ENCODE peak calls at places on chromosomes 5 and 9, in ten cellular contexts. C is breast epithelium; F is CD8-positive, alpha-beta T cell; K is heart left ventricle; Y is GM23338; L is neural progenitor cell; J is kidney epithelial cell; M is fibroblast of lung; Q is ovary; D is Panc1. T is an unnamed sample. For H3K36me3, the result is how much of the 10 kb centered on the place peaks cover.

GRCh38 chr5:122151640-122152039 is 22.3 kb downstream of the ZNF474 start:
- DNase-seq in C (no peak), F (no peak), K (no peak), Y (no peak), L (no peak), J (no peak), M (peak), Q (no peak), D (no peak), T (no peak)

GRCh38 chr5:37208883-37209808 is 40.0 kb downstream of the CPLANE1 start:
- DNase-seq in C (no peak), F (peak), K (peak), Y (peak), L (no peak), J (no peak), M (peak), Q (no peak), D (no peak), T (no peak)

GRCh38 chr9:76680716-76681431 is 83.4 kb upstream of the PCA3 start:
- DNase-seq in C (no peak), F (no peak), K (no peak), Y (no peak), L (no peak), J (no peak), M (no peak), Q (no peak), D (no peak), T (no peak)

GRCh38 chr9:137276757-137277328 is 683 bp upstream of the TOR4A start:
- DNase-seq in C (no peak), F (no peak), K (peak), Y (peak), L (peak), J (no peak), M (peak), Q (peak), D (no peak), T (no peak)

GRCh38 chr9:100601216-100601615 is 23.3 kb downstream of the CAVIN4 start:
- DNase-seq in C (no peak), F (peak), K (no peak), Y (peak), L (peak), J (no peak), M (peak), Q (no peak), D (no peak), T (no peak)

GRCh38 chr5:133439859-133440258 is 172.5 kb downstream of the FSTL4 start:
- DNase-seq in C (no peak), F (no peak), K (no peak), Y (no peak), L (no peak), J (no peak), M (no peak), Q (no peak), D (no peak), T (no peak)

GRCh38 chr5:156918311-156918845 is 44.6 kb downstream of the TIMD4 start:
- DNase-seq in C (no peak), F (no peak), K (no peak), Y (no peak), L (no peak), J (peak), M (no peak), Q (no peak), D (no peak), T (no peak)

GRCh38 chr5:129135633-129136032 is 41.1 kb downstream of the ISOC1 start:
- DNase-seq in C (no peak), F (no peak), K (no peak), Y (peak), L (peak), J (no peak), M (no peak), Q (no peak), D (no peak), T (no peak)

GRCh38 chr5:89954901-89955300 is 454.7 kb downstream of the CETN3 start:
- DNase-seq in C (no peak), F (no peak), K (no peak), Y (no peak), L (peak), J (no peak), M (no peak), Q (no peak), D (no peak), T (no peak)

GRCh38 chr5:169637856-169638190 is 748 bp downstream of the DOCK2 start:
- DNase-seq in C (no peak), F (peak), K (no peak), Y (no peak), L (no peak), J (no peak), M (no peak), Q (no peak), D (no peak), T (no peak)

GRCh38 chr9:3367185-3367584 is 158.6 kb downstream of the RFX3 start:
- DNase-seq in C (no peak), F (no peak), K (no peak), Y (peak), L (peak), J (no peak), M (no peak), Q (no peak), D (no peak), T (no peak)

GRCh38 chr9:3371842-3372241 is 154.0 kb downstream of the RFX3 start:
- DNase-seq in C (no peak), F (no peak), K (no peak), Y (no peak), L (no peak), J (no peak), M (no peak), Q (no peak), D (no peak), T (no peak)

DNA sequence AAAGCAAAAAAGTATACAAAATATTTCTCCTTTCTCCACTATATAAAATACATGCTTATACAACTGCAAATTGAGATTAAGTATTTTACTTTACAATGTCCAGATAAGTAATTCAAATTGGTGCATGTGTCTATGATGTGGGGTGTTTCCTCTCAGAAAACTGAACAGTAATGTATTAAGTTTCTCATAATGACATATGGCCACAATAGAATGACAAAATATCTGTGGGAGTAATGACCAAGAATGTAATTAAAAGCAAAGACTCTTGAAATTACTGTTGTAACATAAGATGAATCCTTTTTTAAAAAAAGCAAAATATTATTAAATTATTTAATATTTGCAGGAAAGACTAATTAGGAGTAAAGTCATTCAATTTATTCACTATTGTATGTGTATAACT is 155.1 kb downstream of the RFX3 start:
- DNase-seq in C (no peak), F (no peak), K (no peak), Y (no peak), L (no peak), J (no peak), M (no peak), Q (no peak), D (no peak), T (no peak)
- TF ChIP-seq CTCF in C (no peak), F (no peak), K (no peak), Y (no peak), L (no peak), J (no peak), M (no peak), Q (no peak), D (no peak), T (no peak)

GRCh38 chr9:96137666-96138429 is 164.1 kb downstream of the HSD17B3 start:
- DNase-seq in C (no peak), F (no peak), K (no peak), Y (no peak), L (no peak), J (no peak), M (peak), Q (no peak), D (no peak), T (no peak)

GRCh38 chr9:96139592-96140251 is 162.3 kb downstream of the HSD17B3 start:
- DNase-seq in C (no peak), F (no peak), K (no peak), Y (no peak), L (no peak), J (no peak), M (peak), Q (peak), D (no peak), T (peak)

GRCh38 chr9:96141666-96142065 is 160.3 kb downstream of the HSD17B3 start:
- DNase-seq in C (no peak), F (no peak), K (no peak), Y (no peak), L (no peak), J (no peak), M (peak), Q (no peak), D (no peak), T (no peak)

GRCh38 chr9:96138616-96139015 is 163.4 kb downstream of the HSD17B3 start:
- DNase-seq in C (no peak), F (no peak), K (no peak), Y (no peak), L (no peak), J (no peak), M (no peak), Q (no peak), D (no peak), T (no peak)

DNA sequence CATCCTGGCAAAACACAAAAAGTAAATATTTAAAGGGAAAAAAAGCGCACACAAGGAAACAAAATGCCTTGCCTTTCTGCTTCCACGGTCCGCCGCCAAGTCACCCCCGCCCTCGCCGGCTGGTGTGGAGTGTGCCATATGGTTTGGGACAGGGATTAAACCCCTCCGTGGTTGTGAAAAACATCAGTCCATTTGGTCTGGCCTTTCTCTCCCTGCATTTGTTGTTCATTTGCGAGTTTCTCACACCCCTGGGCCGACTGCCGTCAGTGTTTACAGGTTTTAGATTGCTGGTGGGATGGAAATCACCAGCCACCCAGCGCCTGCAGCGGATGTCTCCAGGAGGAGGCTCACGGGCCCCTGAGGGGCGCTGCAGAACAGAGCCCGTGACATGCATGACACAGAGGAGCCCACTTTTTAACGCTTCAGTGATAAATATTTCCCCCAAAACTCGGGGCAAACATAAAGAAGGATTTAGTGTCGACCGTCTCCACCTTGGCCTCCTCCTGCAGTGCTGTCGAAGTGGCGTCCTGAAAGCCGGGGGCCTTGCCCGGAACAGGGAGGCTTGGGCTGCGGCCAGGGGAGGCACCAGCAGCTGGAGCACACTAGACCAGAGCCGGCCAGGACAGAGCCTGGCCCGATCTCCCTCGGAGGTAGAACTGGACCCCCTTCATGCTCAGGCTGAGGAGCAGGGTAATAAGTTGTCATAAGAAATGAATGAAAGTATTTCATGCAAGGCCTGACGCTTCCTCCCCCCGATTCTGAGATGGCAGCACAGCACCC is 161.4 kb downstream of the HSD17B3 start:
- DNase-seq in C (no peak), F (no peak), K (no peak), Y (peak), L (peak), J (no peak), M (peak), Q (peak), D (no peak), T (no peak)
- H3K4me3 ChIP-seq in C (no peak), F (no peak), K (no peak), Y (peak), L (no peak), J (no peak), M (no peak), Q (no peak), D (no peak), T (no peak)

GRCh38 chr9:36637491-36638270 is 65.0 kb downstream of the MELK start:
- DNase-seq in C (no peak), F (no peak), K (no peak), Y (no peak), L (peak), J (no peak), M (no peak), Q (no peak), D (no peak), T (no peak)

GRCh38 chr9:36632892-36633291 is 60.2 kb downstream of the MELK start:
- DNase-seq in C (no peak), F (no peak), K (no peak), Y (peak), L (peak), J (peak), M (peak), Q (no peak), D (no peak), T (no peak)
- H3K36me3 ChIP-seq in C (under half), F (under half), K (under half), Y (under half), L (under half), J (under half), M (under half), Q (under half), D (under half), T (under half)

GRCh38 chr5:40679071-40679997 is at the start of gene PTGER4:
- DNase-seq in C (peak), F (peak), K (peak), Y (peak), L (peak), J (peak), M (peak), Q (peak), D (peak), T (no peak)

GRCh38 chr5:40682431-40683017 is 2.8 kb downstream of the PTGER4 start:
- DNase-seq in C (no peak), F (no peak), K (peak), Y (no peak), L (no peak), J (no peak), M (peak), Q (no peak), D (no peak), T (no peak)

GRCh38 chr5:40681351-40682311 is 1.9 kb downstream of the PTGER4 start:
- DNase-seq in C (no peak), F (peak), K (peak), Y (peak), L (peak), J (no peak), M (peak), Q (no peak), D (no peak), T (no peak)

GRCh38 chr5:40679998-40680681 is 425 bp downstream of the PTGER4 start:
- DNase-seq in C (no peak), F (peak), K (peak), Y (peak), L (peak), J (no peak), M (no peak), Q (no peak), D (no peak), T (no peak)

DNA sequence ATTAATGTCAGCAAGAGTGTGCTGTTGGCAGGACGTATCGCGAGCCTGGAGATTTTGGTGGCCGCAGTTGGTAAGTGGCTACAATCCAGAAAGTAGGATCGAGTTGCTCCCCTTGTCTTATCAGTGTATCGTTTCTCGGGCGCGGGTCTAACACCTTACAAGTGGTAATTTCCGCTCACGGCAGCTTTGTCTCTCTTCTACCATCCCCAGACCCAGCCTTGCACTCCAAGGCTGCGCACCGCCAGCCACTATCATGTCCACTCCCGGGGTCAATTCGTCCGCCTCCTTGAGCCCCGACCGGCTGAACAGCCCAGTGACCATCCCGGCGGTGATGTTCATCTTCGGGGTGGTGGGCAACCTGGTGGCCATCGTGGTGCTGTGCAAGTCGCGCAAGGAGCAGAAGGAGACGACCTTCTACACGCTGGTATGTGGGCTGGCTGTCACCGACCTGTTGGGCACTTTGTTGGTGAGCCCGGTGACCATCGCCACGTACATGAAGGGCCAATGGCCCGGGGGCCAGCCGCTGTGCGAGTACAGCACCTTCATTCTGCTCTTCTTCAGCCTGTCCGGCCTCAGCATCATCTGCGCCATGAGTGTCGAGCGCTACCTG is 1.1 kb downstream of the PTGER4 start:
- DNase-seq in C (no peak), F (peak), K (no peak), Y (peak), L (peak), J (no peak), M (peak), Q (peak), D (no peak), T (no peak)
- TF ChIP-seq CTCF in C (peak), F (peak), K (no peak), Y (peak), L (peak), J (peak), M (no peak), Q (no peak), D (peak), T (peak)

T was measured in thoracic aorta.